ENCODE peak calls at places on chromosomes 7 and 10, in seven cellular contexts. F, G, I, V, M, B and Z are unnamed samples.

GRCh38 chr10:75229961-75230360 is 5.8 kb downstream of the COMTD1 start:
- DNase-seq in M (no peak), G (no peak), F (no peak), I (no peak), V (no peak), B (no peak), Z (no peak)

GRCh38 chr7:30433082-30433481 is 45.5 kb downstream of the NOD1 start:
- DNase-seq in I (no peak), B (no peak), F (peak), G (no peak), M (no peak), V (peak), Z (peak)

GRCh38 chr7:2639151-2639993 is 7.6 kb downstream of the TTYH3 start:
- DNase-seq in B (no peak), G (no peak), F (no peak), I (no peak), M (no peak), V (no peak), Z (no peak)

GRCh38 chr10:3119796-3120459 is 52.6 kb downstream of the PFKP start:
- DNase-seq in G (peak), V (peak), B (no peak), M (no peak), I (no peak), F (no peak), Z (peak)

GRCh38 chr10:644076-644942 is 45.2 kb downstream of the DIP2C start:
- DNase-seq in F (no peak), G (no peak), V (no peak), I (no peak), B (no peak), M (no peak), Z (no peak)

GRCh38 chr10:103519798-103520197 is 26.3 kb downstream of the NEURL1 start:
- DNase-seq in B (no peak), F (no peak), G (no peak), M (no peak), I (no peak), V (no peak), Z (no peak)

GRCh38 chr10:79095316-79095715 is 26.6 kb downstream of the ZMIZ1 start:
- DNase-seq in G (no peak), B (no peak), M (no peak), F (no peak), V (no peak), I (no peak), Z (no peak)

GRCh38 chr10:91743460-91743859 is 54.8 kb upstream of the TNKS2 start:
- DNase-seq in B (no peak), G (no peak), F (no peak), M (no peak), I (no peak), V (no peak), Z (no peak)

GRCh38 chr7:2800923-2801682 is 43.0 kb downstream of the GNA12 start:
- DNase-seq in G (no peak), F (no peak), M (no peak), V (no peak), I (no peak), B (no peak), Z (no peak)

GRCh38 chr7:105879782-105880181 is 3.4 kb upstream of the ATXN7L1 start:
- DNase-seq in F (no peak), B (no peak), I (no peak), V (no peak), G (no peak), M (no peak), Z (no peak)

GRCh38 chr7:342681-343216 is 52.8 kb downstream of the FOXL3 start:
- DNase-seq in I (no peak), G (no peak), B (no peak), M (no peak), V (no peak), F (no peak), Z (no peak)

GRCh38 chr10:132532784-132533560 is 4.6 kb upstream of the INPP5A start:
- DNase-seq in B (no peak), M (no peak), V (no peak), G (peak), F (peak), I (no peak), Z (no peak)

GRCh38 chr7:144063710-144064109 is 5.9 kb upstream of the OR2A25 start:
- DNase-seq in I (no peak), V (no peak), F (no peak), G (no peak), B (no peak), M (no peak), Z (peak)

GRCh38 chr7:158109364-158110033 is 478.1 kb downstream of the PTPRN2 start:
- DNase-seq in G (no peak), F (no peak), M (no peak), I (no peak), V (no peak), B (no peak), Z (peak)